ENCODE peak calls at places on chromosome 2, in seven cellular contexts. A is neuronal stem cell; R is upper lobe of left lung; I is stimulated activated CD4-positive, alpha-beta T cell treated with anti-CD3 and anti-CD28 coated beads, TNF-alpha, amount 100 ng/mL, for 24 hours; D is NCI-H187; G is WERI-Rb-1; K is heart left ventricle. Y is an unnamed sample.

GRCh38 chr2:111227716-111228141 is 107.0 kb downstream of the BCL2L11 start:
- DNase-seq in A (peak), R (no peak), I (no peak), D (no peak), G (no peak), K (no peak), Y (no peak)

GRCh38 chr2:225004531-225004930 is 37.7 kb downstream of the DOCK10 start:
- DNase-seq in A (no peak), R (peak), I (no peak), D (no peak), G (no peak), K (no peak), Y (no peak)

GRCh38 chr2:167100526-167100925 is 212.2 kb downstream of the XIRP2 start:
- DNase-seq in A (no peak), R (no peak), I (no peak), D (no peak), G (no peak), K (no peak), Y (no peak)

GRCh38 chr2:64133828-64134227 is 10.4 kb downstream of the PELI1 start:
- DNase-seq in A (no peak), R (no peak), I (no peak), D (no peak), G (no peak), K (no peak), Y (no peak)

GRCh38 chr2:147595200-147595599 is 249.6 kb upstream of the ACVR2A start:
- DNase-seq in A (no peak), R (no peak), I (no peak), D (no peak), G (no peak), K (no peak), Y (no peak)

GRCh38 chr2:45918816-45919655 is 267.6 kb downstream of the PRKCE start:
- DNase-seq in A (no peak), R (no peak), I (no peak), D (peak), G (no peak), K (no peak), Y (no peak)

GRCh38 chr2:217075225-217075802 is 215.4 kb upstream of the TNP1 start:
- DNase-seq in A (no peak), R (no peak), I (no peak), D (no peak), G (no peak), K (peak), Y (no peak)

GRCh38 chr2:117349687-117350086 is 464.8 kb upstream of the DDX18 start:
- DNase-seq in A (no peak), R (no peak), I (no peak), D (no peak), G (no peak), K (no peak), Y (no peak)

GRCh38 chr2:233040174-233040530 is 7.7 kb downstream of the NEU2 start:
- DNase-seq in A (no peak), R (no peak), I (no peak), D (no peak), G (no peak), K (no peak), Y (no peak)

GRCh38 chr2:113842919-113843736 is 46.8 kb upstream of the ACTR3 start:
- DNase-seq in A (no peak), R (no peak), I (no peak), D (no peak), G (no peak), K (no peak), Y (no peak)

Y was measured in NCI-H1436 treated with DMSO at 0.1 percent for 48 hours.